ENCODE peak calls at places on chromosomes 5 and 9, in ten cellular contexts. K is hepatocyte, I is tibial nerve, R is left ventricle myocardium inferior, H is psoas muscle, D is tibial artery, J is adipocyte, L is PC-9, P is cardiac muscle cell, B is H1. M is an unnamed sample. For H3K9me3, the result is how much of the 10 kb centered on the place peaks cover.

GRCh38 chr5:125890387-125890955 is 532.7 kb upstream of the GRAMD2B start:
- DNase-seq in K (no peak), I (no peak), R (no peak), H (no peak), D (no peak), J (peak), L (no peak), P (peak), B (no peak), M (peak)

GRCh38 chr5:176408590-176408989 is 7.7 kb downstream of the CLTB start:
- DNase-seq in K (no peak), I (no peak), R (no peak), H (no peak), D (no peak), J (no peak), L (no peak), P (no peak), B (no peak), M (peak)

GRCh38 chr9:93124793-93125192 is 9.3 kb downstream of the NINJ1 start:
- DNase-seq in K (no peak), I (no peak), R (no peak), H (no peak), D (peak), J (no peak), L (no peak), P (no peak), B (no peak), M (no peak)

GRCh38 chr5:128353416-128354107 is 184.5 kb downstream of the FBN2 start:
- DNase-seq in K (no peak), I (no peak), R (no peak), H (no peak), D (no peak), J (no peak), L (no peak), P (no peak), B (no peak), M (no peak)

GRCh38 chr5:60521379-60522298 is 178.3 kb downstream of the DEPDC1B start:
- DNase-seq in K (no peak), I (no peak), R (no peak), H (no peak), D (no peak), J (no peak), L (no peak), P (no peak), B (no peak), M (no peak)

GRCh38 chr9:18472915-18473314 is 1.0 kb upstream of the ADAMTSL1 start:
- DNase-seq in K (no peak), I (no peak), R (no peak), H (no peak), D (no peak), J (no peak), L (no peak), P (peak), B (no peak), M (no peak)

GRCh38 chr5:113056988-113057387 is 80.4 kb downstream of the DCP2 start:
- DNase-seq in K (no peak), I (no peak), R (no peak), H (no peak), D (no peak), J (no peak), L (no peak), P (no peak), B (no peak), M (no peak)

GRCh38 chr5:133544346-133544745 is 68.0 kb downstream of the FSTL4 start:
- DNase-seq in K (no peak), I (no peak), R (no peak), H (no peak), D (no peak), J (no peak), L (no peak), P (no peak), B (no peak), M (no peak)

GRCh38 chr5:64939772-64940510 is 171.2 kb downstream of the CWC27 start:
- DNase-seq in K (peak), I (no peak), R (peak), H (no peak), D (peak), J (peak), L (peak), P (peak), B (peak), M (peak)

GRCh38 chr5:95857185-95857945 is 34.8 kb upstream of the GLRX start:
- DNase-seq in K (peak), I (peak), R (peak), H (peak), D (peak), J (no peak), L (no peak), P (peak), B (no peak), M (peak)

GRCh38 chr5:55535199-55535905 is 588 bp upstream of the PLPP1 start:
- DNase-seq in K (no peak), I (no peak), R (no peak), H (no peak), D (no peak), J (no peak), L (no peak), P (no peak), B (no peak), M (no peak)

GRCh38 chr9:306907-307306 is 92.2 kb downstream of the DOCK8 start:
- DNase-seq in K (no peak), I (peak), R (no peak), H (no peak), D (no peak), J (no peak), L (no peak), P (peak), B (no peak), M (no peak)

GRCh38 chr5:95846554-95847260 is 24.2 kb upstream of the GLRX start:
- DNase-seq in K (peak), I (peak), R (peak), H (peak), D (peak), J (peak), L (peak), P (peak), B (peak), M (no peak)

GRCh38 chr5:11172484-11172883 is 411.4 kb upstream of the DAP start:
- DNase-seq in K (no peak), I (no peak), R (no peak), H (no peak), D (no peak), J (no peak), L (no peak), P (no peak), B (no peak), M (no peak)

GRCh38 chr9:84917366-84918063 is 248.0 kb downstream of the NTRK2 start:
- DNase-seq in K (no peak), I (no peak), R (no peak), H (no peak), D (no peak), J (no peak), L (no peak), P (no peak), B (no peak), M (peak)

GRCh38 chr5:74400067-74400466 is 240.5 kb downstream of the ENC1 start:
- DNase-seq in K (no peak), I (no peak), R (no peak), H (no peak), D (no peak), J (no peak), L (no peak), P (no peak), B (no peak), M (peak)

GRCh38 chr9:89497978-89498844 is at the start of gene SEMA4D:
- DNase-seq in K (peak), I (peak), R (peak), H (peak), D (peak), J (peak), L (no peak), P (peak), B (peak), M (peak)

GRCh38 chr9:38761334-38761733 is 41.4 kb upstream of the FAM240B start:
- DNase-seq in K (no peak), I (no peak), R (no peak), H (no peak), D (no peak), J (no peak), L (no peak), P (no peak), B (no peak), M (no peak)

GRCh38 chr5:181265092-181265671 is 4.2 kb upstream of the TRIM52 start:
- DNase-seq in K (no peak), I (no peak), R (no peak), H (no peak), D (no peak), J (no peak), L (no peak), P (no peak), B (peak), M (no peak)

GRCh38 chr5:14364576-14365472 is 216.8 kb upstream of the OTULINL start:
- DNase-seq in K (peak), I (no peak), R (no peak), H (no peak), D (no peak), J (peak), L (no peak), P (no peak), B (peak), M (peak)

GRCh38 chr9:4344946-4345345 is 45.1 kb upstream of the GLIS3 start:
- DNase-seq in K (peak), I (no peak), R (no peak), H (no peak), D (no peak), J (no peak), L (no peak), P (no peak), B (no peak), M (no peak)

GRCh38 chr5:37275521-37275920 is 26.3 kb upstream of the CPLANE1 start:
- DNase-seq in K (no peak), I (no peak), R (no peak), H (no peak), D (no peak), J (no peak), L (no peak), P (no peak), B (no peak), M (no peak)

GRCh38 chr5:103424453-103425205 is 138.0 kb downstream of the NUDT12 start:
- DNase-seq in K (no peak), I (no peak), R (no peak), H (no peak), D (no peak), J (peak), L (no peak), P (peak), B (no peak), M (no peak)

GRCh38 chr5:108345541-108346171 is 36.2 kb downstream of the FBXL17 start:
- DNase-seq in K (peak), I (no peak), R (no peak), H (no peak), D (no peak), J (peak), L (peak), P (peak), B (no peak), M (no peak)

GRCh38 chr5:54713923-54714581 is 196.5 kb downstream of the SNX18 start:
- DNase-seq in K (peak), I (no peak), R (no peak), H (no peak), D (no peak), J (peak), L (no peak), P (peak), B (no peak), M (no peak)

GRCh38 chr5:132193165-132193694 is 34.4 kb downstream of the P4HA2 start:
- DNase-seq in K (no peak), I (no peak), R (no peak), H (no peak), D (no peak), J (no peak), L (no peak), P (no peak), B (no peak), M (no peak)

GRCh38 chr9:112487799-112488345 is 1.2 kb downstream of the KIAA1958 start:
- DNase-seq in K (peak), I (no peak), R (no peak), H (no peak), D (no peak), J (no peak), L (no peak), P (no peak), B (no peak), M (no peak)

GRCh38 chr9:17024129-17024528 is 110.7 kb upstream of the CNTLN start:
- DNase-seq in K (no peak), I (no peak), R (no peak), H (no peak), D (no peak), J (no peak), L (no peak), P (no peak), B (no peak), M (no peak)

GRCh38 chr5:55538621-55539020 is 3.9 kb upstream of the PLPP1 start:
- DNase-seq in K (no peak), I (no peak), R (no peak), H (no peak), D (no peak), J (peak), L (no peak), P (no peak), B (no peak), M (no peak)

GRCh38 chr9:37220971-37221370 is 100.6 kb downstream of the ZCCHC7 start:
- DNase-seq in K (no peak), I (no peak), R (no peak), H (no peak), D (no peak), J (no peak), L (no peak), P (peak), B (no peak), M (no peak)

GRCh38 chr5:172421-172820 is 18.9 kb upstream of the LRRC14B start:
- DNase-seq in K (no peak), I (no peak), R (no peak), H (no peak), D (peak), J (no peak), L (no peak), P (no peak), B (no peak), M (no peak)

GRCh38 chr5:32029291-32029690 is 144.8 kb downstream of the GOLPH3 start:
- DNase-seq in K (peak), I (no peak), R (no peak), H (no peak), D (no peak), J (no peak), L (no peak), P (peak), B (no peak), M (no peak)

GRCh38 chr5:16626696-16627264 is 10.0 kb upstream of the RETREG1 start:
- DNase-seq in K (no peak), I (no peak), R (no peak), H (no peak), D (no peak), J (peak), L (no peak), P (peak), B (no peak), M (no peak)

GRCh38 chr5:174242573-174242972 is 197.1 kb downstream of the NSG2 start:
- DNase-seq in K (no peak), I (no peak), R (no peak), H (no peak), D (no peak), J (no peak), L (no peak), P (no peak), B (no peak), M (no peak)

GRCh38 chr9:5518061-5518936 is 8.0 kb downstream of the PDCD1LG2 start:
- DNase-seq in K (no peak), I (no peak), R (no peak), H (no peak), D (no peak), J (peak), L (no peak), P (no peak), B (no peak), M (no peak)

GRCh38 chr9:81851340-81851739 is 76.9 kb upstream of the SPATA31D4 start:
- DNase-seq in K (no peak), I (no peak), R (no peak), H (no peak), D (no peak), J (no peak), L (no peak), P (no peak), B (no peak), M (peak)

GRCh38 chr5:51389582-51390463 is 6.6 kb downstream of the ISL1 start:
- DNase-seq in K (no peak), I (no peak), R (no peak), H (no peak), D (no peak), J (peak), L (no peak), P (no peak), B (no peak), M (no peak)

GRCh38 chr5:92581690-92582089 is 999.3 kb downstream of the NR2F1-AS1 start:
- DNase-seq in K (no peak), I (no peak), R (no peak), H (no peak), D (no peak), J (no peak), L (no peak), P (no peak), B (no peak), M (no peak)

GRCh38 chr5:69213513-69214215 is 21.0 kb upstream of the CDK7 start:
- DNase-seq in K (peak), I (no peak), R (no peak), H (no peak), D (no peak), J (peak), L (peak), P (peak), B (no peak), M (no peak)

GRCh38 chr9:120715331-120715924 is 1.2 kb upstream of the MEGF9 start:
- DNase-seq in K (peak), I (peak), R (peak), H (peak), D (peak), J (peak), L (peak), P (peak), B (peak), M (peak)

DNA sequence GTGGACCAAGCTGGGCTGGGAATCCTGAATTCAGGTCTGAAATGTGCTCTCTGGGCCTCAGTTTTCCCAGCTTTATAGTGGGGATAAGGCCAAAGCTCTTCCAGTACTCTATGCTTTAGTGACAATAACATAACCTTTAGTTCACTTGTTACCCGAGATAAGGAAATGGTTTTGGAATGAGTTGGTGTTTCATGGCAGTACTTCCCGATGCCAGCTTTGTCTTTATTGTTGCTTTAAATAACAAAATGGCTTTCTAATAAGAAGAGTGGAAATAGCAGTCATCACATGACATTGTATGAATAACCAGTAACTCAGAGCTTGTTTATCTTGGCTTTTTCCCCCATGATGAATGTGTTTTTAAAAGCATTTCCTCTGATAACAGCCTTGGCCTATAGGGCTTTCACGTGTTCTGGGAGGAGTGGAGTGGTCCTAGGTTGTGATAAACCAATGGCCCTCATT is 53.6 kb downstream of the ZNF618 start:
- DNase-seq in K (no peak), I (peak), R (no peak), H (no peak), D (no peak), J (no peak), L (no peak), P (peak), B (no peak), M (no peak)
- H3K9me3 ChIP-seq in K (under half), I (under half), R (under half), H (under half), D (under half), J (under half), L (under half), P (under half), B (under half), M (under half)

GRCh38 chr5:178530526-178530925 is 59.7 kb downstream of the COL23A1 start:
- DNase-seq in K (no peak), I (no peak), R (no peak), H (no peak), D (no peak), J (no peak), L (no peak), P (no peak), B (no peak), M (no peak)
- H3K9me3 ChIP-seq in K (under half), I (under half), R (under half), H (under half), D (under half), J (under half), L (under half), P (under half), B (under half), M (under half)

GRCh38 chr5:149093625-149094024 is 30.8 kb upstream of the SH3TC2 start:
- DNase-seq in K (no peak), I (no peak), R (no peak), H (no peak), D (no peak), J (no peak), L (no peak), P (no peak), B (no peak), M (no peak)
- H3K9me3 ChIP-seq in K (under half), I (under half), R (under half), H (under half), D (under half), J (under half), L (under half), P (under half), B (under half), M (under half)

DNA sequence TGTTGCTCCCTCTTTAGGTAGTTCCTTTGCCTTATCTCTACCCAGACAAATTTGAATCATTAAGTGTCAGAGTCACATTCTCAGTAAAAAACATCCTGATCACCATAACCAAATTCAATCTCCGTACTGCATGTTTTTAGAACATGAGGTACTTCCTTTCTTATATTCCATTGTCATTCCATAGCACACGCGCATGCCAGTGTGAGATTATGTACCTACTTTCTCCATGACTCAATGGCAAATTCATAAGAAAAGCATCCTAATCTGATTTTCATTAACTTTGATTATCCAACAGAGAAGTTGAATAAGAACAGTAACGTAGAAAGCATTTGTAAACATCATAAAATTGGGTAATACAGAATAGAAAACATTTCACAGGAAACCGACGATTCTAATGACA is 1118.6 kb upstream of the CDH9 start:
- DNase-seq in K (no peak), I (no peak), R (no peak), H (no peak), D (no peak), J (peak), L (no peak), P (no peak), B (no peak), M (no peak)
- H3K9me3 ChIP-seq in K (under half), I (under half), R (under half), H (under half), D (under half), J (under half), L (under half), P (under half), B (under half), M (under half)

GRCh38 chr9:116198344-116198743 is 44.8 kb downstream of the PAPPA start:
- DNase-seq in K (peak), I (no peak), R (no peak), H (no peak), D (no peak), J (peak), L (no peak), P (peak), B (no peak), M (no peak)

GRCh38 chr9:116193636-116194035 is 40.0 kb downstream of the PAPPA start:
- DNase-seq in K (no peak), I (no peak), R (no peak), H (no peak), D (no peak), J (peak), L (peak), P (peak), B (no peak), M (no peak)

GRCh38 chr9:116202219-116202912 is 48.8 kb downstream of the PAPPA start:
- DNase-seq in K (no peak), I (no peak), R (no peak), H (no peak), D (no peak), J (no peak), L (no peak), P (no peak), B (no peak), M (no peak)

GRCh38 chr9:116191757-116192415 is 38.3 kb downstream of the PAPPA start:
- DNase-seq in K (no peak), I (no peak), R (no peak), H (no peak), D (no peak), J (no peak), L (no peak), P (no peak), B (no peak), M (no peak)

GRCh38 chr9:116196806-116197205 is 43.2 kb downstream of the PAPPA start:
- DNase-seq in K (no peak), I (no peak), R (no peak), H (no peak), D (no peak), J (no peak), L (no peak), P (no peak), B (no peak), M (no peak)
- H3K9me3 ChIP-seq in K (under half), I (under half), R (under half), H (under half), D (under half), J (under half), L (under half), P (under half), B (under half), M (under half)

DNA sequence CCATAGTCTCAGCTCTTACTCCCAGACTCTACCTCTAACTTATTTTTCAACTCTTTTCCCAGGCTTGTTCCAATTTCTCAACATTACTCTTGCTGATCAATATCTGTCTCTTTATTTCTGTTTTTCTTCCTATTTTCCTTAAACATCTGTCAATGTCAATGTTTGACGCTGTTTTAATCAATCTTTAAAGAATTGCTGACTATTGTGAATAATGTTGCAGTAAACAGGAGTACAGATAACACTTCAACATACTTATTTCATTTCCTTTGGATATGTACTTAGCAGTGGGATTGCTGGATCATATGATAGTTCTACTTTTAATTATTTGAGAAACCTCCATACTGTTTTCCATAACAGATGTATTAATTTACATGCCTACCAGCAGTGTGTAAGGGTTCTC is 229.0 kb downstream of the TRIM36 start:
- DNase-seq in K (no peak), I (no peak), R (no peak), H (no peak), D (no peak), J (no peak), L (no peak), P (no peak), B (no peak), M (no peak)
- H3K9me3 ChIP-seq in K (under half), I (under half), R (under half), H (under half), D (under half), J (under half), L (under half), P (under half), B (under half), M (under half)

GRCh38 chr5:136089804-136090203 is 42.8 kb upstream of the SMAD5 start:
- DNase-seq in K (no peak), I (no peak), R (no peak), H (no peak), D (no peak), J (no peak), L (no peak), P (no peak), B (no peak), M (peak)
- H3K9me3 ChIP-seq in K (under half), I (under half), R (under half), H (under half), D (under half), J (under half), L (under half), P (under half), B (under half), M (under half)